ENCODE peak calls at places on chromosomes 11 and 22, in six cellular contexts. G is CD8-positive, alpha-beta T cell; E is PC-3; I is sigmoid colon; J is A549; O is body of pancreas. P is an unnamed sample.

GRCh38 chr11:111944651-111945051 is 7.5 kb downstream of the DIXDC1 start:
- DNase-seq in G (no peak), E (peak; percentile 47), I (no peak), J (no peak), O (no peak), P (no peak)

GRCh38 chr22:24727218-24727851 is 47.2 kb downstream of the PIWIL3 start:
- DNase-seq in G (no peak), E (peak; percentile 87), I (no peak), J (peak; percentile 7), O (peak; percentile 38), P (no peak)

GRCh38 chr22:24805790-24806662 is at the start of gene SGSM1:
- DNase-seq in G (peak; percentile 70), E (peak; percentile 71), I (peak; percentile 87), J (peak; percentile 66), O (peak; percentile 87), P (peak; percentile 94)

GRCh38 chr22:37972527-37972926 is 11.8 kb downstream of the SOX10 start:
- DNase-seq in G (no peak), E (no peak), I (no peak), J (no peak), O (no peak), P (no peak)

GRCh38 chr11:14015711-14016110 is 53.2 kb downstream of the SPON1 start:
- DNase-seq in G (no peak), E (peak; percentile 83), I (no peak), J (peak; percentile 21), O (peak; percentile 14), P (peak; percentile 88)

GRCh38 chr11:10592331-10592730 is 23.9 kb upstream of the LYVE1 start:
- DNase-seq in G (no peak), E (peak; percentile 91), I (no peak), J (no peak), O (no peak), P (peak; percentile 15)

GRCh38 chr11:126434950-126435335 is 79.5 kb downstream of the ST3GAL4 start:
- DNase-seq in G (no peak), E (no peak), I (no peak), J (no peak), O (no peak), P (no peak)

GRCh38 chr11:128520886-128521696 is 66.3 kb downstream of the ETS1 start:
- DNase-seq in G (peak; percentile 47), E (no peak), I (no peak), J (no peak), O (no peak), P (no peak)

GRCh38 chr22:20576445-20576816 is 69.0 kb downstream of the MED15 start:
- DNase-seq in G (peak; percentile 3), E (no peak), I (no peak), J (no peak), O (no peak), P (no peak)

GRCh38 chr22:16935209-16935608 is 72.8 kb downstream of the GAB4 start:
- DNase-seq in G (no peak), E (no peak), I (no peak), J (no peak), O (no peak), P (no peak)

GRCh38 chr11:104256525-104256924 is 92.6 kb upstream of the PDGFD start:
- DNase-seq in G (no peak), E (peak; percentile 42), I (no peak), J (no peak), O (no peak), P (no peak)

GRCh38 chr22:27751277-27752070 is 50.1 kb downstream of the MN1 start:
- DNase-seq in G (no peak), E (no peak), I (peak; percentile 37), J (no peak), O (no peak), P (no peak)

GRCh38 chr11:82989628-82990404 is 81.9 kb downstream of the RAB30 start:
- DNase-seq in G (no peak), E (no peak), I (no peak), J (no peak), O (no peak), P (no peak)

GRCh38 chr11:65786008-65786785 is 666 bp upstream of the OVOL1 start:
- DNase-seq in G (peak; percentile 23), E (no peak), I (no peak), J (no peak), O (no peak), P (no peak)

GRCh38 chr11:117690484-117691205 is 106.4 kb downstream of the DSCAML1 start:
- DNase-seq in G (no peak), E (no peak), I (no peak), J (no peak), O (no peak), P (no peak)

GRCh38 chr11:12077535-12078280 is 32.7 kb upstream of the MICAL2 start:
- DNase-seq in G (no peak), E (peak; percentile 63), I (no peak), J (no peak), O (no peak), P (no peak)

GRCh38 chr11:44809283-44809682 is 82.5 kb downstream of the TSPAN18 start:
- DNase-seq in G (no peak), E (no peak), I (no peak), J (no peak), O (no peak), P (no peak)
- H3K4me1 ChIP-seq in G (no peaks in the 10 kb centered on the region), E (no peaks in the 10 kb centered on the region), I (peaks cover 56% of the 10 kb centered on the region), J (no peaks in the 10 kb centered on the region), O (no peaks in the 10 kb centered on the region), P (no peaks in the 10 kb centered on the region)

DNA sequence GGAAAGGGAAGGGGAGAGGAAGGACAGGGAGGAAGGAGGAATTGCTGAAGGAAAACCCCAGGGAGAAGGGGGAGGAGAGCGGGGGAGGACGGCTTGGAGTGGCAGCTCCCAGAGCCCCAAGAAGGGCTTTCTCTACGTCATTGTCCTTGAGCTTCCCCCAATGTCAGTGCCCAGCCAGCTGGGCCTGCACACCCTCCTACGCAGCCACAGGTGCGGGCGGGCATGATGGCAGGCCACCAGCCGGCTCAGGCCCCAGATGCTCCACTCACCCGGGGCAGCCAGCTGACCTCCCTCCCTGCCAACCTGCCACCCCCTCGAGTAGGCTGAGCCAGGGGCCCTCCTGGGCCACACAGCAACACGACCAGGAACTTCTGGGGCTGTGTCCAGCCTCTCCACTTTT is 11.2 kb downstream of the SYT7 start:
- DNase-seq in G (no peak), E (no peak), I (no peak), J (no peak), O (no peak), P (no peak)
- TF ChIP-seq CTCF in G (no peak), E (no peak), I (no peak), J (no peak), O (no peak), P (no peak)

GRCh38 chr11:987671-988070 is 48.8 kb downstream of the MUC6 start:
- DNase-seq in G (no peak), E (no peak), I (no peak), J (no peak), O (no peak), P (no peak)
- H3K4me3 ChIP-seq in G (no peak overlapping the region), E (no peak overlapping the region), I (no peak overlapping the region), J (no peak overlapping the region), O (no peak overlapping the region), P (no peak overlapping the region)

GRCh38 chr11:124895471-124895971 is 2.1 kb downstream of the ROBO4 start:
- DNase-seq in G (no peak), E (no peak), I (peak; percentile 58), J (no peak), O (no peak), P (no peak)

GRCh38 chr11:124893781-124894401 is 3.8 kb downstream of the ROBO4 start:
- DNase-seq in G (no peak), E (no peak), I (peak; percentile 57), J (no peak), O (no peak), P (no peak)

GRCh38 chr11:124896071-124896750 is 1.5 kb downstream of the ROBO4 start:
- DNase-seq in G (no peak), E (peak; percentile 59), I (peak; percentile 59), J (no peak), O (no peak), P (no peak)

GRCh38 chr11:124892750-124893454 is 4.8 kb downstream of the ROBO4 start:
- DNase-seq in G (no peak), E (no peak), I (peak; percentile 67), J (no peak), O (no peak), P (no peak)

GRCh38 chr11:124894606-124895430 is 2.8 kb downstream of the ROBO4 start:
- DNase-seq in G (no peak), E (no peak), I (peak; percentile 41), J (no peak), O (no peak), P (no peak)
- H3K4me1 ChIP-seq in G (no peaks in the 10 kb centered on the region), E (peaks cover 45% of the 10 kb centered on the region), I (peaks cover 12% of the 10 kb centered on the region), J (peaks cover 14% of the 10 kb centered on the region), O (no peaks in the 10 kb centered on the region), P (no peaks in the 10 kb centered on the region)

DNA sequence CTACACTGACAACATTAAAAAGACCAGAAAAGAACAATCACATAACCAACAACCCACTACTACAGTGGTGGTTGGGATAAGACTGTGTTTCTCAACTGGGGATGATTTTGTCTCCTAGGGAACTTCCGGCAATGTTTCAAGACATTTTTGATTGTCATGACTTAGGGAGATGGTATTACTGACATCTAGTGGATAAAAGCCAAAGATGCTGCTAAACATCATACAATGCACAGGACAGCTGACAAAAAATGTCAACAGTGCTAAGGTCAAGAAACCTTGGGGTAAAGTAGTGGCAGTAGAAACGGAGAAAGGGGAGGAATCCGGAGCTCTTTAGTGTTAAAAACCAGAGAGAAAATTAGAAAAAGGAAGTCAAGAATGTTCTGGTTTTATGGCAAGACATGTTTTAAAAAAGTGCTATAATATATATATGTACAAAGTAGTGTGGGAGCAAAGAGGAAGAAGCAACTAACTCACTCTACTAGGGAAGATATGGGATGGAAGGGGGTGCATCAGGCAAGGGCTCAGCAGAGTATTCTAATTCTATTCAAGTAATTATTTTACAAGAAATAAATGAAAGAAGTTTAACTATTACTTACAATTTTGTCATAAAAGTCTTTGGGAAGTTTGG is 37.2 kb downstream of the CKAP5 start:
- DNase-seq in G (no peak), E (peak; percentile 53), I (no peak), J (peak; percentile 31), O (no peak), P (peak; percentile 35)
- TF ChIP-seq CTCF in G (no peak), E (peak; percentile 57), I (no peak), J (peak; percentile 67), O (no peak), P (peak; percentile 56)

DNA sequence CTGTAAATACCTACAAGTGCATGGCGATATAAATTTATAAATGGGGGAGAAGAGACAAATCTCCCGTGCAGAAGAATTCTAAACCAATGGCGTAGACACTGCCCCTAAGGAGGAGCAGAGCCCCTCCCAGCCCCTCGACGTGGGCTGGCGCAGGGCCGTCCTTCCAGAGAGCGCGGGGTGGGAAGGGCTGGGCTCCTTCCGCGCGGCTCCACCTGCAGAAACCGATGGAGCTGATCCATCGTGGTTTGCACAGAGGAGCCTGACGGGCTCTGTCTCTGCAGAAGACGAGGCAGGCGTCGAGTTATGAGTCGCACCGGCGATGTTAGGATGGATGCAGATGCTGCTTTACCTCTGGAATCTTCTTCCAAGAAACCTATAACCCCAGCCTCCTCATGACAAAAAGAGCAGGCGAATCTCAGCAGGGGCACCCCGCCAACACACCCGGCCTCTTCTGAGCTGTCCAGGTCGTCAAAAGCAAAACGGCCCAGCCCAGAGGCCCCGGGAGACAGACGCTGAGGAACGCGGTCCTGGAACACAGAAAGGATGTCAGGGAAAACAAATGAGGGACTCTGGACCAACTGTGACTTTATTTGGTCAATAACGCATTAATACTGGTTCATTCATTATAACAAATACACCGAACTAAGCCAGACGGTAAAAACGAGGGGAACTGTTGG is 11.0 kb upstream of the B4GALNT4 start:
- DNase-seq in G (no peak), E (no peak), I (peak; percentile 69), J (no peak), O (no peak), P (no peak)
- H3K4me3 ChIP-seq in G (no peak overlapping the region), E (no peak overlapping the region), I (peak overlapping the region; percentile 5), J (no peak overlapping the region), O (no peak overlapping the region), P (no peak overlapping the region)